ENCODE peak calls at places on chromosomes 11 and 22, in five cellular contexts. T is GM13976, J is thyroid gland, M is retinal pigment epithelial cell, G is upper lobe of right lung. U is an unnamed sample.

GRCh38 chr22:30198152-30198845 is 48.3 kb downstream of the LIF start:
- DNase-seq in T (peak), J (peak), M (no peak), G (no peak), U (no peak)

GRCh38 chr22:24107668-24108067 is 73.6 kb upstream of the SUSD2 start:
- DNase-seq in T (no peak), J (peak), M (no peak), G (no peak), U (no peak)

GRCh38 chr22:33823552-33823951 is 96.7 kb downstream of the LARGE1 start:
- DNase-seq in T (no peak), J (no peak), M (no peak), G (no peak), U (no peak)

GRCh38 chr11:133699071-133699470 is 146.2 kb downstream of the SPATA19 start:
- DNase-seq in T (no peak), J (no peak), M (no peak), G (no peak), U (no peak)

GRCh38 chr11:77821349-77821851 is 456 bp downstream of the AAMDC start:
- DNase-seq in T (peak), J (peak), M (no peak), G (peak), U (peak)

GRCh38 chr22:44151661-44152060 is 29.1 kb upstream of the PARVG start:
- DNase-seq in T (no peak), J (no peak), M (no peak), G (no peak), U (no peak)

GRCh38 chr11:130124096-130124495 is 35.5 kb upstream of the ST14 start:
- DNase-seq in T (no peak), J (peak), M (peak), G (peak), U (no peak)

GRCh38 chr11:119990306-119991021 is 147.4 kb downstream of the TRIM29 start:
- DNase-seq in T (no peak), J (no peak), M (no peak), G (peak), U (no peak)

GRCh38 chr11:76599041-76600013 is 71.2 kb downstream of the LRRC32 start:
- DNase-seq in T (no peak), J (no peak), M (no peak), G (peak), U (no peak)

GRCh38 chr11:114087028-114087427 is 27.5 kb downstream of the ZBTB16 start:
- DNase-seq in T (peak), J (no peak), M (no peak), G (no peak), U (no peak)

GRCh38 chr11:28860898-28861297 is 752.7 kb downstream of the METTL15 start:
- DNase-seq in T (no peak), J (no peak), M (peak), G (no peak), U (no peak)

GRCh38 chr11:117986981-117987495 is 844 bp downstream of the IL10RA start:
- DNase-seq in T (peak), J (no peak), M (no peak), G (no peak), U (peak)

GRCh38 chr11:29645373-29645772 is 371.5 kb downstream of the KCNA4 start:
- DNase-seq in T (no peak), J (no peak), M (no peak), G (no peak), U (no peak)

GRCh38 chr11:117961896-117962295 is 24.3 kb upstream of the IL10RA start:
- DNase-seq in T (no peak), J (no peak), M (no peak), G (no peak), U (no peak)

GRCh38 chr22:35149149-35149548 is 83.2 kb downstream of the ISX start:
- DNase-seq in T (no peak), J (no peak), M (no peak), G (peak), U (no peak)

GRCh38 chr11:44833869-44834452 is 107.2 kb downstream of the TSPAN18 start:
- DNase-seq in T (no peak), J (no peak), M (no peak), G (no peak), U (no peak)

GRCh38 chr11:12149672-12150225 is 39.4 kb downstream of the MICAL2 start:
- DNase-seq in T (peak), J (no peak), M (no peak), G (peak), U (peak)

GRCh38 chr22:35400335-35400680 is 368 bp downstream of the MCM5 start:
- DNase-seq in T (no peak), J (no peak), M (no peak), G (no peak), U (no peak)

GRCh38 chr11:121555172-121555571 is 102.4 kb upstream of the SORL1-AS1 start:
- DNase-seq in T (no peak), J (no peak), M (no peak), G (no peak), U (no peak)

GRCh38 chr11:73945396-73945795 is 5.4 kb upstream of the DNAJB13 start:
- DNase-seq in T (no peak), J (no peak), M (no peak), G (no peak), U (no peak)

GRCh38 chr11:10478066-10478465 is 23.0 kb downstream of the AMPD3 start:
- DNase-seq in T (no peak), J (no peak), M (no peak), G (no peak), U (no peak)

GRCh38 chr11:17740649-17741235 is 6.2 kb downstream of the KCNC1 start:
- DNase-seq in T (no peak), J (no peak), M (no peak), G (peak), U (no peak)

GRCh38 chr11:34977039-34977906 is 60.9 kb downstream of the PDHX start:
- DNase-seq in T (no peak), J (no peak), M (no peak), G (no peak), U (no peak)

GRCh38 chr11:61384271-61385242 is 7.8 kb upstream of the TMEM216 start:
- DNase-seq in T (no peak), J (no peak), M (no peak), G (peak), U (no peak)
- TF ChIP-seq CTCF in T (peak), J (no peak), M (peak), G (no peak), U (no peak)

DNA sequence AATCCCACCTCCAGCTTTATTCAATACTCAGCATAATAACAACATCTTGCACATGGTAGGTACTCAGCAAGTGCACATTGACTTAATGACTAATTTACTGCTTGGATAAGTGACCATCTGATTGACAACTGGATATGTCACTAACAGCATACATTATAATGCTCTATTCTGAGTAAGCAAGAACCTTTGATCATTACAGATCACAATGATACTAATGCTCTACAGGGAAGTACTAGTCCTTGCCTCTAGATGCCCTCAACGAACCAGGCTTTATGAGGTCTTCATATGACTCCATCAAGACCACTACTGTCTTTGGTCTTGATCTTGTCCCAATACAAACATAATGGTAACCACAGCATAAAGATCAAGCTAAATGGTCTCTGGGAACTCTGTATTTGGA is 167.6 kb upstream of the MTMR2 start:
- DNase-seq in T (no peak), J (no peak), M (no peak), G (no peak), U (no peak)
- TF ChIP-seq CTCF in T (peak), J (no peak), M (no peak), G (peak), U (peak)

GRCh38 chr11:90373971-90374370 is 151.1 kb upstream of the CHORDC1 start:
- DNase-seq in T (no peak), J (no peak), M (no peak), G (no peak), U (no peak)
- TF ChIP-seq CTCF in T (no peak), J (no peak), M (peak), G (no peak), U (no peak)

DNA sequence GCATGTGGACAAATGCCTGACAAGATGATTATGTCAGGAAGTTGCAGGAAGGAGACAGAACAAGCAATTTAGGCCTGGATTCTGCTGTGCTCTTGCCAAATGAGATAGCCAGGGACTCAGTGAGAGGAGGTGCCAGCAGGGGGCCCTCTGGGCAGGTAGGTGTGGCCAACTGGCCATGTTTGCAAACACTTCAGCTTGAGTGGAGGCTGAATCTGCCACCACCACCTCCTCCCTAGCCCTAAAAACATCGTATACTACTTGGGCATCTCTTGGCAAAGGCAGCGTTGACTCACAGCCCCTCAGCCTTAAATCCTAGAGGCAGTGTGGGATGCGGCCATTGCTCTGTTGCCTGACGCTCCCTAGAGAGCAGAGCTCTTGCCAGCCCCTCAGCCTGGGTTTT is 95.1 kb upstream of the PLET1 start:
- DNase-seq in T (no peak), J (no peak), M (no peak), G (peak), U (no peak)
- TF ChIP-seq CTCF in T (no peak), J (no peak), M (peak), G (peak), U (no peak)

GRCh38 chr11:131408011-131408640 is 37.7 kb downstream of the NTM start:
- DNase-seq in T (peak), J (no peak), M (no peak), G (no peak), U (peak)
- TF ChIP-seq CTCF in T (peak), J (no peak), M (peak), G (peak), U (peak)

GRCh38 chr11:66717925-66718319 is 11.1 kb downstream of the SPTBN2 start:
- DNase-seq in T (no peak), J (no peak), M (peak), G (peak), U (no peak)

GRCh38 chr11:66720223-66720898 is 8.7 kb downstream of the SPTBN2 start:
- DNase-seq in T (no peak), J (peak), M (peak), G (peak), U (no peak)

GRCh38 chr11:66720899-66721470 is 8.0 kb downstream of the SPTBN2 start:
- DNase-seq in T (no peak), J (no peak), M (no peak), G (no peak), U (no peak)

GRCh38 chr11:66719111-66719872 is 9.7 kb downstream of the SPTBN2 start:
- DNase-seq in T (no peak), J (no peak), M (no peak), G (peak), U (no peak)

DNA sequence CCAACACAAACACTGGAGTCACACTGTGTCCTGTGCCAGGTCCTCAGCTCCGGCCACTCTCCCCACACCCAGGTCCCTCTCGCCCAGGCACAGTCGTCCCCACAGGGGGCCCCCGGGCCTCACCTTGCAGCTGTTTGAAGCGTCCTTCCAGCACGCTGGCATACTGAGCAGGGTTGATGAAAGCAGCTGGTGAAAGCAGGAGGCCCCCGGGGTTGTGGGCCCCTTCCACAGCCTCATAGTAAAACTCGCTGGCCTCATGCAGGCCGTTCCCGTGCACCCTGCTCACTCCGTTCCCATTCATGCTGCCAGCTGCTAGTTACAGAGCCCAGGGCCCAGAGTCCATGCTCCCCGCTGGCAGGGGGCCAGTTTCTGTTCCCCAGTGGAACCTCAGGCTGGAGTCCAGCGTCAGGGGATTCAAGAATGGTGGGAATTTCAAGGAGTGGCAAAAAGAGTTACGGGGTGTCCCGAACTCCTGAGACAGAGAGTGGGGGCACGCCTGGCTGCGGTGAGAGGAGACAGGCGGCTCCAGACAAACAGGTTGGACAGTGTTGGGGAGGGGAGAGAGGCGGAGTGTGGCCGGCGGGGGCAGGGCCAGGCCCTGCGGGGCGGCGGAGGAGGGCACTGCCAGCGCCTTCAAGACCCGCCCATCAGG is 10.6 kb downstream of the SPTBN2 start:
- DNase-seq in T (no peak), J (peak), M (peak), G (peak), U (no peak)
- TF ChIP-seq CTCF in T (no peak), J (no peak), M (no peak), G (no peak), U (no peak)

GRCh38 chr22:26939466-26939865 is 282.1 kb downstream of the MIAT start:
- DNase-seq in T (no peak), J (no peak), M (no peak), G (no peak), U (no peak)

GRCh38 chr22:26942301-26942927 is 285.0 kb downstream of the MIAT start:
- DNase-seq in T (no peak), J (no peak), M (peak), G (no peak), U (no peak)

DNA sequence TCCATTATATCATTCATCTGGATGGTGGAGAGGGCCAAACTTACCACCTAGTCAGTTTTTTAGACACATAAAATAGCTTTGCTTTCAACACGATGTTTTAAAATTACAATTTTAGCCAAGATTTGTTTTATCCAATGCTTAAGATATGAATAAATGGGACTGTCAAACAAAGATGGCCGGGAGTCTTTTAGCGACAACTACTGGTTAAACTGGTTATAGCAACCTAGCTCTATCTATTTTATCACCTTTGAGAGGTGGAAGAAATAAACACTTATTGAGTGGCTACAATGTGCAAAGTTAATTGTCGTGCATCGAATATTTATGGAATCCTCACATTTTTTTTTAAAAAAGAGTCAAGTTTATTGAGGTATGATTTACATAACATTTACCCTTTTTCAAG is 279.8 kb downstream of the MIAT start:
- DNase-seq in T (no peak), J (no peak), M (no peak), G (no peak), U (no peak)
- TF ChIP-seq CTCF in T (no peak), J (no peak), M (peak), G (no peak), U (no peak)

DNA sequence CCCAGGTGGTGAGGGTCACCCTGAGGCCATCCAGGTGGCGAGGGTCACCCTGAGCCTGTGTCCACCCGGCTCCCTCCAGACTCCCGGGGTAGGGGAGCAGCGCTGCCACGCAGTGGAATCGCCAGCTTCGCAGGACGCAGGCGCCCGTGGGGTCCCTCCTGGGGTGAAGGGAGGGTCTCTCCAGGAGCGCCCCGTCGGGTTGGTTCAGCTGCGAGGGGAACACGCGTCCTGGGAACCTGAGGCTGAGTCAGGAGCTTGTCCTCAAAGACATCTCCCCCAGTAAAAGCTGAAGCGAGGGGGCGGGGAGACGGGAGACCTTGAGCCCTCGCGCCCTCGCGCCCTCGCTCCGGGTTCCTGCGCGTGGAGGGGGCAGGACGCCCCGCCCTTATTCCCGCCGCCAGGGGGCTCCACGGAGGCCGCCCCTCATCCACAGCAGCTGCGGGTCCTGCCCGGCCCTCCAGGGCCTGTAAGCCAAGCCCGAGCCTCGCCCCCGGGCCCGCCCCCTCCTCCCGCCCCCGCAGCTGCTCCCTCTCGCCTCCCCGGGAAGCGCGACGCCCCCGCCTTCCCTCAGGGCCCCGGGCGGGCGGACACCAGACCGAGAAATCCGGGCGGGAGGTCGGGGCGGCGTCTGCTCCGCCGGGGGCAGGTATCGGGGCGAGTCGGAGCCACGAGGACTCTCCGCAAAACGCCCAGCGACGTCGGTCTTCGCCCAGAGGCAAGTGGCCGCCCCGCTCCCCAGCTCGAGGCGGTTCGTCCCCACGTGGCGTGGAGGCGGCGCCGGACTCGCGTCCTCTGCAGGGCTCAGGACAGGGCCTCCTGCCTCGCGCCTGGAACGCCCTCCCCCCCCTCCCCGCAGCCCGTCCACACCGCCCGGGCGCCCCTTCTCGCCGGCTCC is 22.8 kb downstream of the PIM3 start:
- DNase-seq in T (peak), J (no peak), M (no peak), G (peak), U (peak)
- TF ChIP-seq CTCF in T (no peak), J (no peak), M (peak), G (peak), U (peak)

U was measured in GM20000.